ENCODE peak calls at places on chromosomes 12 and 14, in six cellular contexts. K is GM23338; X is lung; N is activated CD8-positive, alpha-beta memory T cell treated with anti-CD3 and anti-CD28 coated beads, Interleukin-2, amount 50 U/mL, for 48 hours; F is glutamatergic neuron; E is iPS DF 19.7. U is an unnamed sample.

GRCh38 chr14:37599527-37600368 is 4.3 kb downstream of the TTC6 start:
- DNase-seq in X (no peak), F (peak), K (peak), N (no peak), E (no peak), U (peak)

GRCh38 chr14:23079716-23080115 is 15.2 kb downstream of the ACIN1 start:
- DNase-seq in E (no peak), F (no peak), K (no peak), X (no peak), N (no peak), U (no peak)

GRCh38 chr12:93757792-93758694 is 80.9 kb downstream of the CRADD start:
- DNase-seq in X (no peak), E (no peak), K (no peak), N (no peak), F (no peak), U (no peak)

GRCh38 chr14:52008136-52008535 is 18.8 kb downstream of the RTRAF start:
- DNase-seq in K (no peak), E (no peak), X (no peak), F (no peak), N (no peak), U (no peak)

GRCh38 chr14:63006515-63006914 is 38.7 kb downstream of the KCNH5 start:
- DNase-seq in F (no peak), N (no peak), K (no peak), X (no peak), E (no peak), U (no peak)

GRCh38 chr12:64173456-64173855 is 48.6 kb downstream of the KICS2 start:
- DNase-seq in K (no peak), N (no peak), E (no peak), X (no peak), F (no peak), U (no peak)

GRCh38 chr12:117111386-117112267 is 12.4 kb upstream of the TESC start:
- DNase-seq in K (peak), X (no peak), N (no peak), F (peak), E (no peak), U (no peak)

GRCh38 chr12:4445156-4446020 is at the start of gene FGF6:
- DNase-seq in E (no peak), F (no peak), K (no peak), N (peak), X (peak), U (no peak)

GRCh38 chr14:77026930-77027537 is 1.5 kb downstream of the IRF2BPL start:
- DNase-seq in K (peak), X (no peak), E (no peak), F (peak), N (peak), U (peak)

GRCh38 chr14:69652942-69653680 is 41.7 kb downstream of the SUSD6 start:
- DNase-seq in E (no peak), F (no peak), K (no peak), X (no peak), N (no peak), U (no peak)

GRCh38 chr14:93712079-93712837 is 76.0 kb downstream of the PRIMA1 start:
- DNase-seq in X (no peak), K (no peak), F (no peak), E (no peak), N (no peak), U (peak)

GRCh38 chr14:29109589-29109988 is 343.0 kb downstream of the FOXG1 start:
- DNase-seq in F (no peak), K (no peak), X (no peak), N (no peak), E (no peak), U (no peak)

GRCh38 chr12:68224613-68225285 is 861 bp downstream of the IL26 start:
- DNase-seq in E (no peak), X (no peak), K (no peak), N (no peak), F (no peak), U (no peak)

GRCh38 chr14:23154876-23155587 is 28.4 kb downstream of the SLC7A8 start:
- DNase-seq in E (peak), N (no peak), K (peak), X (peak), F (peak), U (peak)

GRCh38 chr14:67938046-67938445 is 118.5 kb downstream of the RAD51B start:
- DNase-seq in K (peak), X (no peak), N (no peak), F (no peak), E (no peak), U (no peak)